ENCODE peak calls at places on chromosome 22, in six cellular contexts. C is AG09319, T is AG10803, P is B cell, W is GM23338, S is astrocyte of the cerebellum. L is an unnamed sample.

GRCh38 chr22:39880722-39881121 is 12.8 kb downstream of the ENTHD1 start:
- DNase-seq in C (no peak), W (no peak), P (no peak), S (no peak), T (no peak), L (no peak)

GRCh38 chr22:19730662-19731360 is 7.5 kb downstream of the GP1BB start:
- DNase-seq in W (peak), T (peak), P (peak), C (peak), S (peak), L (peak)

GRCh38 chr22:28018461-28018927 is 99.4 kb upstream of the PITPNB start:
- DNase-seq in W (no peak), P (no peak), C (no peak), T (no peak), S (no peak), L (no peak)

GRCh38 chr22:43268261-43268660 is 74.9 kb downstream of the SCUBE1 start:
- DNase-seq in C (no peak), T (no peak), S (no peak), W (no peak), P (no peak), L (no peak)

GRCh38 chr22:29054251-29054767 is 7.3 kb downstream of the C22orf31 start:
- DNase-seq in C (no peak), P (no peak), T (no peak), S (no peak), W (no peak), L (no peak)

GRCh38 chr22:34414467-34415440 is 494.5 kb upstream of the LARGE1 start:
- DNase-seq in C (no peak), W (peak), P (no peak), S (no peak), T (peak), L (peak)

GRCh38 chr22:39221999-39222686 is 22.6 kb downstream of the PDGFB start:
- DNase-seq in T (no peak), P (no peak), W (no peak), C (no peak), S (no peak), L (no peak)

GRCh38 chr22:24315367-24315781 is 44.7 kb downstream of the SPECC1L start:
- DNase-seq in S (peak), P (no peak), C (peak), W (no peak), T (no peak), L (no peak)

GRCh38 chr22:47027766-47028165 is 265.3 kb downstream of the TBC1D22A start:
- DNase-seq in S (no peak), C (no peak), T (no peak), P (no peak), W (peak), L (no peak)

GRCh38 chr22:39723899-39724351 is 153.4 kb downstream of the CACNA1I start:
- DNase-seq in W (no peak), C (no peak), P (no peak), S (no peak), T (no peak), L (no peak)

GRCh38 chr22:38881464-38881871 is 9.5 kb upstream of the CBX6 start:
- DNase-seq in W (no peak), C (peak), S (peak), T (peak), P (no peak), L (no peak)

GRCh38 chr22:38348751-38349496 is 31.7 kb upstream of the CSNK1E start:
- DNase-seq in P (no peak), C (no peak), S (no peak), W (no peak), T (no peak), L (no peak)

GRCh38 chr22:32339190-32340012 is 18.3 kb upstream of the RFPL3 start:
- DNase-seq in C (no peak), S (no peak), P (no peak), W (peak), T (no peak), L (no peak)
- TF ChIP-seq CTCF in C (no peak), S (no peak), P (no peak), W (no peak), T (no peak), L (no peak)

GRCh38 chr22:48698618-48699017 is 1129.1 kb downstream of the BRD1 start:
- DNase-seq in W (no peak), S (no peak), C (no peak), P (no peak), T (no peak), L (no peak)
- TF ChIP-seq CTCF in W (no peak), S (no peak), C (no peak), P (no peak), T (no peak), L (no peak)

GRCh38 chr22:50246242-50247175 is 1.7 kb upstream of the TUBGCP6 start:
- DNase-seq in T (no peak), P (no peak), W (peak), C (no peak), S (no peak), L (no peak)

GRCh38 chr22:50243704-50244419 is 961 bp downstream of the TUBGCP6 start:
- DNase-seq in T (no peak), P (no peak), C (no peak), S (no peak), W (no peak), L (no peak)

GRCh38 chr22:50242406-50242949 is 2.3 kb downstream of the TUBGCP6 start:
- DNase-seq in T (no peak), P (no peak), C (no peak), S (no peak), W (no peak), L (no peak)

GRCh38 chr22:50245214-50246072 is 620 bp upstream of the TUBGCP6 start:
- DNase-seq in P (no peak), T (no peak), W (no peak), S (no peak), C (no peak), L (no peak)

GRCh38 chr22:50244420-50245213 is at the start of gene TUBGCP6:
- DNase-seq in W (peak), S (peak), P (peak), C (peak), T (peak), L (peak)
- TF ChIP-seq CTCF in W (peak), S (peak), P (no peak), C (peak), T (peak), L (no peak)

DNA sequence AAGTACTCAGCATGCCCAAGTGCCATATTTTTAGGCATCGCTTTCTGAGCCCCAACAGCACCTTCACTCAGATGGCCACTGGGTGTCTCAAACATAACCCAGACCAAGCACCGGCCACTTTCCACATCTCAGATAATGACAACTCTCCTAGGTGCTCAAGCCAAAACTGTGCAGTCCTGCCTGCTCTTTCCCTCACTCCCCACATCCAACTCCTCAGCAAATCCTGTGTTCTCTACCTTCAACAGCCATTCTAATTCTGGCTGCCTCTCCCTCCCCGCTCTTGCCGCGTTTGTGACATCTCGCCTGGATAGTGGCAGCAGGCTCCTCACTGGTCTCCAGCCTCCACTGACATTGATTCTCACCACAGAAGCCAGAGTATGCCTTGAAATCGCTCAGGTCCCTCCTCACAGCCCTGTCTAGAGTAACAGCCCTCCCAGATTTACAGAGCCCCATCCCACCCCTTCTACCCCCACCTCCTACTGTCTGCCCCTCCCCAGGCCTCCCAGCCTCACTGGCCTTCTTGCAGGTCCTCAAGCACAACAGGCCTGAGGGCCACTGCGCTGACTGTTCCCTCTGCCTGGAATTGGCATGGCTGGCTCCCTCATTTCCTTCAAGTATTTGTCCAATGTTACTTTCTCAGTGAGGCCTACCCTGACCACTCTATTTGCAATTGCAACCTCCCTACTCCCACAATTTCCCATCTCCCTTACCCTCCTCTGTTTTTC is 1.3 kb upstream of the PHETA2 start:
- DNase-seq in W (no peak), C (no peak), P (no peak), S (no peak), T (no peak), L (no peak)
- TF ChIP-seq CTCF in W (peak), C (no peak), P (no peak), S (no peak), T (no peak), L (no peak)

GRCh38 chr22:35462558-35463230 is 62.8 kb downstream of the MCM5 start:
- DNase-seq in P (no peak), S (no peak), W (no peak), C (no peak), T (no peak), L (no peak)
- TF ChIP-seq CTCF in P (no peak), S (no peak), W (no peak), C (no peak), T (no peak), L (no peak)

GRCh38 chr22:35560824-35561223 is 20.2 kb downstream of the RASD2 start:
- DNase-seq in C (no peak), P (no peak), T (no peak), W (no peak), S (no peak), L (no peak)
- TF ChIP-seq CTCF in C (no peak), P (no peak), T (no peak), W (no peak), S (no peak), L (no peak)

GRCh38 chr22:17369553-17370035 is 334 bp downstream of the CECR2 start:
- DNase-seq in S (no peak), P (no peak), C (no peak), T (no peak), W (peak), L (no peak)

GRCh38 chr22:17368727-17369552 is at the start of gene CECR2:
- DNase-seq in W (peak), C (no peak), S (no peak), T (no peak), P (peak), L (no peak)

GRCh38 chr22:17366329-17366728 is 2.9 kb upstream of the CECR2 start:
- DNase-seq in T (no peak), W (no peak), C (no peak), P (no peak), S (no peak), L (no peak)

GRCh38 chr22:17368144-17368726 is 1.0 kb upstream of the CECR2 start:
- DNase-seq in T (no peak), P (no peak), W (peak), C (no peak), S (no peak), L (no peak)

DNA sequence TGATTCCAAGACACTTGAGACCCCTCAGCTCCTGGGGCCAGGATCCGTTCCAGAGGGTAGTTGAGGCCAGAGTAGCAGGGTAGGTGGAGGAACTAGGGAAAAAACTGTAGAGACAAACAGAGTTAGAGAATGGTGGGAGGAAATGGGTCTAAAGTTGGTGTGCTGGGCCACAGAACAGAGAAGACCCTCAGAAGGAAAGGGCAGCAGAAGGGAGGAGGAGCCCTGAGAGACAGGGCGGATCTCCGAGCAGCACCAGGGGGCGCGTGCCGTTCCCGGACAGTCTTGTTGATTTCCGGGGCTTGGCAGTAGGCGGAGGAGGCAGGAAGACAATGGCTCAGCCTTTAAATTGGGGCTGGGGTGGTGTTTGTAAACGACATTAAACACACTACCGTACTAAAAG is 2.4 kb upstream of the CECR2 start:
- DNase-seq in S (no peak), T (no peak), C (no peak), P (no peak), W (peak), L (no peak)
- TF ChIP-seq CTCF in S (peak), T (no peak), C (no peak), P (peak), W (peak), L (no peak)

DNA sequence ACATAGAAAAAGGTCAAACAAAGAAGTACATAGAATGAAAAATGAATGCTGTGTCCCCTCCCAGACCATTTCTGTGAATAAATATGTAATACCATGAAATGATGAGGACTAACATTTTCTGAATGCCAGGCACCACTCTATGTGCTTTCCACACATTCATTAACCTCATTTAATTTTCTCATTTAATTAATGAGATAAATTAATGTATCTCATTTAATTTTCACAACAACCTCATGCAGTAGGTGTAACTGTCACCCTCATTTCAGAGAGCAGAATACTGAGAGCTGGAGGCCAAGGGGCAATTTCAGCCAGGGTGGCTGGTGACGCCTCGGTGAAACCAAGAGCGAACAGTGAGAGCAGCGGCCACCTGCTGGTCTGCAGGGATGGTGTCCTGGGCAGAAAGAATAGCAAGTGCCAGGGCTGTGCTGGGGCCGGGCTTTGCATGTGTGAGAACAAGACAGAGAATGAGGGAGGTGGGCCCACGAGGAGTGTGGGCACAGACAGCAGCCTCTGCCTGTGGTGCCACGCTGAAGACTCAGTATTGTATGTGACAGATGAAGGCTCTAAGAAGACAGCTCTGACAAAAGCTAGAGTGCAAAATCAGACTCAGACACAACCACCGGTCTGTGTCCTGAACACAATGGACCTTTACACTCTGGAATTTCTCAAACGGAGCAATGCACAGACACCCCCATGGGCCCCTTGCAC is 1.8 kb upstream of the SERPIND1 start:
- DNase-seq in S (no peak), P (no peak), W (peak), C (no peak), T (no peak), L (no peak)
- TF ChIP-seq CTCF in S (peak), P (no peak), W (no peak), C (no peak), T (no peak), L (no peak)

GRCh38 chr22:45731798-45732495 is 60.3 kb downstream of the ATXN10 start:
- DNase-seq in T (peak), W (peak), S (no peak), C (no peak), P (no peak), L (no peak)
- TF ChIP-seq CTCF in T (peak), W (peak), S (peak), C (peak), P (no peak), L (peak)

GRCh38 chr22:21000987-21001600 is 824 bp downstream of the THAP7 start:
- DNase-seq in W (no peak), C (no peak), T (no peak), P (no peak), S (no peak), L (no peak)

GRCh38 chr22:21000215-21000986 is 1.5 kb downstream of the THAP7 start:
- DNase-seq in C (no peak), T (no peak), W (no peak), S (no peak), P (no peak), L (peak)

GRCh38 chr22:20999350-21000214 is 2.3 kb downstream of the THAP7 start:
- DNase-seq in S (no peak), W (no peak), T (no peak), C (no peak), P (no peak), L (no peak)

GRCh38 chr22:21003782-21004181 is 1.9 kb upstream of the THAP7 start:
- DNase-seq in C (no peak), S (no peak), T (no peak), W (no peak), P (no peak), L (no peak)

DNA sequence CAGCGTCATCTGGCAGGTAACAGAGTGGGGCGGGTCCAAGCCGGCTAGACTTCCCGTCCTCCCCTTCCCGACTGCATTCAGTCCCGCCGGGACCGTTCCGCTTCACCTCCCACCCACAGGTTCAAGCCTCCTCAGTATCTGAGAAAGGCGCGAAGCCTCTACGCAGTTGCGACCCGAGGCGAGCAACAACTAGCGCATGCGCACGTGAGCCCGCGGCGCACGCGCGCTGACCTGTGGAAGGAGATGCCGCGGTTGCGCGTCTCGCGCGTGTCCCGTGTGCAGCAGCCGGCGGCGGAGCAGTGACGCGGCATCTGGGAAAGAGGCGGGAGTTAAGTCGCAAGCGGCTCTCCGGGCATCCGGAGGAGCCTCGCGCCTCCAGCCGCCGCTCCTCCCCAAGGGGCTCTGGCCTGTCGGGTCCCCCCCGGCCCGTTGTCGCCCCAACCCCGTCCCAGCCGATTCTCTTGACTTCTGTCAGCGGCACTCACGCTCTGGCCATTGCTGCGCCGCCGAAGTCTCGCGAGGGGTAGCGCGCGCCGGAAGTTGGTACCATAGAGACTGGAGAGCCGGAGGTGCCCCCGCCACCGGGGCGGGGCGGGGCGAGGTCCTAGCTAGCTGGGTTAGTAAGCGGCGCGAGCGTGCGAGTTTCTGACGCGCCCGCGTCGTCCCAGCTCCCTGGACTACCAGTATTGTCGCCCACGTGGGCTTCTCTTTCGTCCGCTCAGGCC is at the start of gene THAP7:
- DNase-seq in T (peak), C (peak), S (peak), P (peak), W (peak), L (peak)
- TF ChIP-seq CTCF in T (no peak), C (no peak), S (no peak), P (no peak), W (no peak), L (no peak)